ENCODE peak calls at places on chromosomes 5 and 9, in ten cellular contexts. A is colonic mucosa; Q is neuronal stem cell; P is thoracic aorta; W is CD4-positive, alpha-beta memory T cell; V is astrocyte; Z is A673; B is heart right ventricle; L is tibial nerve; X is mesendoderm. O is an unnamed sample.

GRCh38 chr9:35277649-35278359 is 116.0 kb downstream of the UNC13B start:
- DNase-seq in A (no peak), B (peak; percentile 19), X (no peak), L (peak; percentile 33), W (no peak), Q (no peak), P (no peak), Z (no peak), V (peak; percentile 89), O (no peak)

GRCh38 chr5:113040672-113041071 is 64.1 kb downstream of the DCP2 start:
- DNase-seq in B (no peak), A (no peak), Z (no peak), W (no peak), X (no peak), P (no peak), Q (no peak), V (no peak), L (no peak), O (no peak)

GRCh38 chr9:25573281-25573680 is 105.0 kb downstream of the TUSC1 start:
- DNase-seq in X (no peak), L (no peak), W (no peak), B (no peak), Z (no peak), V (no peak), Q (no peak), P (no peak), A (no peak), O (no peak)

GRCh38 chr5:173868096-173868879 is 19.9 kb upstream of the CPEB4 start:
- DNase-seq in W (no peak), P (no peak), A (peak; percentile 37), V (peak; percentile 60), Q (no peak), L (no peak), X (peak; percentile 87), B (no peak), Z (no peak), O (no peak)

GRCh38 chr5:67156976-67157583 is 39.5 kb downstream of the CD180 start:
- DNase-seq in W (peak; percentile 59), P (no peak), A (no peak), X (peak; percentile 39), Z (peak; percentile 56), L (peak; percentile 28), Q (no peak), B (no peak), V (peak; percentile 10), O (no peak)

GRCh38 chr5:93054424-93055165 is 526.4 kb downstream of the NR2F1-AS1 start:
- DNase-seq in X (no peak), B (no peak), Q (no peak), V (no peak), W (no peak), Z (no peak), A (no peak), P (no peak), L (no peak), O (no peak)

GRCh38 chr5:61815343-61815742 is 483.3 kb downstream of the ZSWIM6 start:
- DNase-seq in L (no peak), V (no peak), A (no peak), P (no peak), X (no peak), B (no peak), Q (no peak), W (no peak), Z (no peak), O (no peak)

GRCh38 chr9:35054871-35055644 is 17.4 kb downstream of the VCP start:
- DNase-seq in A (no peak), Q (no peak), P (no peak), B (no peak), W (no peak), L (no peak), Z (no peak), V (no peak), X (no peak), O (no peak)

GRCh38 chr5:24065786-24066185 is 558.4 kb downstream of the PRDM9 start:
- DNase-seq in A (no peak), V (no peak), L (no peak), W (no peak), B (no peak), Z (no peak), X (no peak), Q (no peak), P (no peak), O (no peak)
- H3K27ac ChIP-seq in A (no peak overlapping the region), V (no peak overlapping the region), L (no peak overlapping the region), W (no peak overlapping the region), B (no peak overlapping the region), Z (no peak overlapping the region), X (no peak overlapping the region), Q (no peak overlapping the region), P (no peak overlapping the region), O (no peak overlapping the region)

GRCh38 chr9:117718701-117719100 is 14.5 kb downstream of the TLR4 start:
- DNase-seq in Q (no peak), X (no peak), L (no peak), B (no peak), Z (no peak), V (no peak), W (no peak), P (no peak), A (no peak), O (no peak)

GRCh38 chr9:117715411-117715989 is 11.3 kb downstream of the TLR4 start:
- DNase-seq in Q (no peak), P (no peak), V (no peak), W (no peak), L (no peak), B (no peak), Z (no peak), X (no peak), A (no peak), O (no peak)

GRCh38 chr9:117709936-117710335 is 5.7 kb downstream of the TLR4 start:
- DNase-seq in V (no peak), W (no peak), Q (no peak), Z (no peak), P (no peak), B (no peak), X (no peak), L (no peak), A (no peak), O (no peak)

GRCh38 chr9:117718085-117718484 is 13.9 kb downstream of the TLR4 start:
- DNase-seq in Z (no peak), W (no peak), P (no peak), B (no peak), L (peak; percentile 28), A (no peak), X (no peak), Q (no peak), V (no peak), O (no peak)

DNA sequence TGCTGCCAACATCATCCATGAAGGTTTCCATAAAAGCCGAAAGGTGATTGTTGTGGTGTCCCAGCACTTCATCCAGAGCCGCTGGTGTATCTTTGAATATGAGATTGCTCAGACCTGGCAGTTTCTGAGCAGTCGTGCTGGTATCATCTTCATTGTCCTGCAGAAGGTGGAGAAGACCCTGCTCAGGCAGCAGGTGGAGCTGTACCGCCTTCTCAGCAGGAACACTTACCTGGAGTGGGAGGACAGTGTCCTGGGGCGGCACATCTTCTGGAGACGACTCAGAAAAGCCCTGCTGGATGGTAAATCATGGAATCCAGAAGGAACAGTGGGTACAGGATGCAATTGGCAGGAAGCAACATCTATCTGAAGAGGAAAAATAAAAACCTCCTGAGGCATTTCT is 10.1 kb downstream of the TLR4 start:
- DNase-seq in B (no peak), L (no peak), V (no peak), W (no peak), Q (no peak), Z (no peak), A (no peak), X (peak; percentile 59), P (no peak), O (no peak)
- H3K27ac ChIP-seq in B (no peak overlapping the region), L (no peak overlapping the region), V (no peak overlapping the region), W (no peak overlapping the region), Q (no peak overlapping the region), Z (no peak overlapping the region), A (no peak overlapping the region), X (no peak overlapping the region), P (no peak overlapping the region), O (no peak overlapping the region)

GRCh38 chr9:120900821-120901220 is 23.8 kb upstream of the PHF19 start:
- DNase-seq in W (no peak), Q (no peak), L (no peak), B (no peak), A (no peak), X (no peak), V (no peak), Z (no peak), P (no peak), O (no peak)

GRCh38 chr9:120902824-120903608 is 23.6 kb downstream of the TRAF1 start:
- DNase-seq in P (no peak), X (no peak), L (no peak), Q (no peak), V (no peak), Z (no peak), A (no peak), B (no peak), W (no peak), O (no peak)

GRCh38 chr9:120904061-120904998 is 22.3 kb downstream of the TRAF1 start:
- DNase-seq in W (peak; percentile 89), V (no peak), A (no peak), P (no peak), B (no peak), Z (no peak), L (no peak), X (no peak), Q (no peak), O (no peak)

GRCh38 chr9:120901704-120902103 is 24.7 kb upstream of the PHF19 start:
- DNase-seq in L (no peak), V (no peak), B (no peak), Z (no peak), W (no peak), P (no peak), Q (no peak), X (no peak), A (no peak), O (no peak)

DNA sequence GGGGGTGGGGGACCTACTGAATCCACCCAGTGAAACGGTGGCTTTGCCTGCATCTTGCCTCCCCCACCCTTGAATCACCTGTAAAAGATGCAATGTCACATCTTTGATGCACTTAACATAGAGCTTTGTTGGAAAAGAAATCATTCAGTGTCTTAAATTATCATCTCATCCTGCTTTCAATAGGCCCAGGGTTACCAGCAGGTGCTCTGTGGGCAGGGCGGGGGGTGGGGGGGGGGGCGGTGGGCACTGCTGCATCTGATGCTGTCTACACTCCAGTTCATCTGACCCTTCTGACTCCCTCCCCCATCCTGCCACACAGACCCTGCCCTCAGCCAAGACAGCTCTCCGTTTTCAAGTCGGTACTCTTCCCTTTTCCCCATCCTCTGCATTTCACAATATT is 24.3 kb downstream of the TRAF1 start:
- DNase-seq in B (no peak), W (no peak), Q (no peak), L (no peak), P (no peak), X (no peak), A (no peak), V (no peak), Z (no peak), O (no peak)
- H3K27ac ChIP-seq in B (no peak overlapping the region), W (peak overlapping the region; percentile 79), Q (no peak overlapping the region), L (no peak overlapping the region), P (no peak overlapping the region), X (no peak overlapping the region), A (no peak overlapping the region), V (no peak overlapping the region), Z (no peak overlapping the region), O (no peak overlapping the region)

GRCh38 chr5:86885011-86885410 is 267.3 kb downstream of the COX7C start:
- DNase-seq in Q (no peak), Z (no peak), V (no peak), A (no peak), L (no peak), P (no peak), B (no peak), X (no peak), W (no peak), O (no peak)

GRCh38 chr5:86884608-86885007 is 266.9 kb downstream of the COX7C start:
- DNase-seq in X (no peak), W (no peak), Q (no peak), Z (no peak), P (no peak), A (no peak), V (no peak), L (no peak), B (no peak), O (no peak)

GRCh38 chr5:86894006-86894560 is 276.3 kb downstream of the COX7C start:
- DNase-seq in W (no peak), X (no peak), Z (no peak), B (no peak), Q (no peak), V (no peak), P (no peak), A (no peak), L (no peak), O (no peak)

GRCh38 chr5:86885489-86886225 is 267.9 kb downstream of the COX7C start:
- DNase-seq in Z (no peak), P (no peak), V (no peak), L (no peak), Q (no peak), B (peak; percentile 7), X (no peak), A (no peak), W (no peak), O (no peak)

GRCh38 chr5:86890375-86890774 is 272.6 kb downstream of the COX7C start:
- DNase-seq in V (no peak), W (no peak), Q (no peak), A (no peak), B (no peak), P (no peak), X (no peak), Z (no peak), L (no peak), O (no peak)
- H3K27ac ChIP-seq in V (no peak overlapping the region), W (no peak overlapping the region), Q (no peak overlapping the region), A (no peak overlapping the region), B (no peak overlapping the region), P (no peak overlapping the region), X (no peak overlapping the region), Z (no peak overlapping the region), L (no peak overlapping the region), O (no peak overlapping the region)